ENCODE peak calls at places on chromosomes 4 and X, in six cellular contexts. W, L, C, O, F and E are unnamed samples.
A peak's percentile ranks its signal among the peaks of the same experiment; 100 is the strongest.

GRCh38 chrX:121642415-121642814 is 595.0 kb downstream of the GLUD2 start:
- DNase-seq in C (no peak), O (no peak), W (peak; percentile 29), F (no peak), L (no peak), E (no peak)

GRCh38 chr4:80388284-80388607 is 52.7 kb downstream of the CFAP299 start:
- DNase-seq in O (no peak), L (no peak), F (no peak), C (no peak), W (no peak), E (no peak)

GRCh38 chrX:68684291-68684918 is 36.9 kb downstream of the STARD8 start:
- DNase-seq in L (peak; percentile 29), F (no peak), O (no peak), C (no peak), W (no peak), E (no peak)

GRCh38 chr4:16779028-16779675 is 119.3 kb downstream of the LDB2 start:
- DNase-seq in F (no peak), O (no peak), W (peak; percentile 73), L (no peak), C (no peak), E (no peak)

GRCh38 chr4:113153529-113154101 is 104.2 kb downstream of the ANK2 start:
- DNase-seq in F (no peak), O (no peak), W (no peak), L (no peak), C (no peak), E (no peak)

GRCh38 chr4:149841686-149842085 is 26.0 kb upstream of the IQCM start:
- DNase-seq in F (no peak), L (no peak), O (no peak), C (no peak), W (no peak), E (peak; percentile 12)

GRCh38 chrX:149877636-149878035 is 3.3 kb upstream of the MAGEA8 start:
- DNase-seq in L (no peak), W (peak; percentile 14), O (peak; percentile 25), F (no peak), C (no peak), E (no peak)

GRCh38 chrX:22081475-22082092 is 49.5 kb downstream of the PHEX start:
- DNase-seq in W (peak; percentile 69), L (peak; percentile 67), O (peak; percentile 40), F (peak; percentile 60), C (peak; percentile 50), E (peak; percentile 29)

GRCh38 chr4:147714575-147715401 is 17.1 kb upstream of the ARHGAP10 start:
- DNase-seq in F (no peak), L (no peak), C (no peak), O (peak; percentile 85), W (peak; percentile 83), E (peak; percentile 82)

GRCh38 chrX:68238568-68238967 is 194.7 kb downstream of the OPHN1 start:
- DNase-seq in L (peak; percentile 51), C (peak; percentile 48), W (no peak), F (no peak), O (no peak), E (no peak)

GRCh38 chrX:12967711-12968465 is 7.0 kb upstream of the TMSB4X start:
- DNase-seq in C (no peak), W (no peak), L (no peak), F (no peak), O (no peak), E (no peak)

GRCh38 chr4:11480683-11481082 is 52.0 kb upstream of the HS3ST1 start:
- DNase-seq in W (no peak), L (no peak), C (no peak), F (no peak), O (no peak), E (no peak)

GRCh38 chrX:86714441-86714840 is 566.2 kb downstream of the DACH2 start:
- DNase-seq in L (no peak), W (no peak), F (no peak), C (no peak), O (no peak), E (no peak)

GRCh38 chr4:14582658-14583057 is 419.6 kb upstream of the CPEB2 start:
- DNase-seq in L (no peak), O (no peak), W (no peak), F (no peak), C (no peak), E (no peak)

GRCh38 chrX:47618923-47619485 is 653 bp downstream of the SYN1 start:
- DNase-seq in C (no peak), O (no peak), F (no peak), L (no peak), W (no peak), E (no peak)

GRCh38 chrX:78708171-78708570 is 39.3 kb upstream of the LPAR4 start:
- DNase-seq in L (peak; percentile 16), C (peak; percentile 46), W (peak; percentile 62), O (peak; percentile 33), F (no peak), E (peak; percentile 28)

GRCh38 chr4:137470806-137471205 is 61.5 kb downstream of the PCDH18 start:
- DNase-seq in W (peak; percentile 10), C (no peak), O (no peak), L (no peak), F (no peak), E (no peak)

GRCh38 chr4:168486961-168487820 is 6.9 kb upstream of the DDX60L start:
- DNase-seq in L (no peak), C (no peak), O (peak; percentile 69), W (peak; percentile 78), F (no peak), E (peak; percentile 79)

GRCh38 chrX:119659522-119659921 is 33.4 kb downstream of the SEPTIN6 start:
- DNase-seq in C (no peak), O (no peak), W (no peak), F (no peak), L (no peak), E (no peak)

GRCh38 chr4:46370531-46370930 is 19.4 kb downstream of the GABRA2 start:
- DNase-seq in C (no peak), W (no peak), O (no peak), F (no peak), L (no peak), E (no peak)

GRCh38 chr4:6918345-6918744 is 8.7 kb downstream of the TBC1D14 start:
- DNase-seq in W (no peak), C (no peak), F (no peak), O (no peak), L (no peak), E (no peak)

GRCh38 chr4:3220586-3221494 is 28.1 kb upstream of the MSANTD1 start:
- DNase-seq in O (no peak), W (no peak), C (no peak), F (peak; percentile 11), L (no peak), E (no peak)

GRCh38 chr4:7807351-7807921 is 132.2 kb downstream of the AFAP1 start:
- DNase-seq in C (no peak), O (no peak), W (no peak), L (no peak), F (no peak), E (no peak)

GRCh38 chrX:16993791-16994318 is 47.4 kb downstream of the REPS2 start:
- DNase-seq in C (peak; percentile 31), O (no peak), L (no peak), F (no peak), W (no peak), E (no peak)

DNA sequence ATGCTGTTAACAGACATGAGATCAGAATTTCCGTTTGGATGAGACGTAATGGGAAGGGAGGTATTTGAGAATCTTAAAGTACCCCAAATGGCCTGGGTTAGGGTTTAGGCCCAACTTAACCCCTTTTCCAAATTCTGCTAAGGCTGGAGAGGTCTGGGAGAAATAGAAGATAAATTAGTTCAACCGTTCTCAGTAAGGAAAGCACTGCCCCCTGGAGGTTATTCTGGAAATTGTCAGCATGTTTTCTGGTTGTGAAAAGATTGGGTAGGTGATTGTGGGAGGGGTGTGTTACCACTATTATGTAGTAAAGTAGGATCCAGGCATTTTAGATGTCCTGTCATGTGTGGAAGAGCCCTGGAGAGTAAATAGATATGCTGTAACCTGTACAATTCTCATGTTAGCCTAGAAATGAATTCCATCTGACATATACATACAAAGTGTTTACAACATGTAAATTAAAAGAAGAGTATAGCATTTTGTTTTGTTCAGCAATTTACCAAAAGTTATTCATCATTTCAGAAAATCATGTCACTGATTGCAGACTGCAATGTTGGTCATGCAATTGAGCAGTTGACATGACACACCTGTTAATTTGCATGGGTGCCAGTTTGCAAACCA is 26.8 kb upstream of the GRXCR1 start:
- DNase-seq in C (peak; percentile 56), L (peak; percentile 55), O (peak; percentile 60), W (peak; percentile 59), F (peak; percentile 57), E (peak; percentile 39)
- TF ChIP-seq CTCF in C (peak; percentile 85), L (peak; percentile 69), O (peak; percentile 59), W (peak; percentile 70), F (peak; percentile 77), E (peak; percentile 86)

DNA sequence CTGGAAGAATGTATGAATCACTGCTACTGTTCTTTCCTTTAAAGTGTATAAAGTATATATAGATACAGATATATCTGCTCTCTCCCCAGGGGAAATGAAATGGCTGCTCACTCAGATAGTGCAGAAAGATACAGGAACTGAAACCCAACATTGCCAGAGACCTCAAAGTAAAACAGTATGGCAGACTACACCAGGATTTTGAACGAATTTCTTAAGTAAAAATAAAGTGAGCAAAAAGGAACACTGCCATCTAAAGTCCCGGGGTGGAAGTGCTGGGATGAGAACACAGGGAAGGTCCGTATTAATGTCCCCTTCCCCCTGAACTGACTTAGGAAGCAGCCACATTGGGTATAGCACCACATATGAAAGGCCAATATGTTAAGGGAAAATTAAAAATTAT is 93.4 kb downstream of the TMA16 start:
- DNase-seq in W (no peak), C (no peak), L (peak; percentile 11), O (peak; percentile 22), F (no peak), E (no peak)
- TF ChIP-seq CTCF in W (no peak), C (peak; percentile 58), L (no peak), O (peak; percentile 54), F (no peak), E (peak; percentile 32)

DNA sequence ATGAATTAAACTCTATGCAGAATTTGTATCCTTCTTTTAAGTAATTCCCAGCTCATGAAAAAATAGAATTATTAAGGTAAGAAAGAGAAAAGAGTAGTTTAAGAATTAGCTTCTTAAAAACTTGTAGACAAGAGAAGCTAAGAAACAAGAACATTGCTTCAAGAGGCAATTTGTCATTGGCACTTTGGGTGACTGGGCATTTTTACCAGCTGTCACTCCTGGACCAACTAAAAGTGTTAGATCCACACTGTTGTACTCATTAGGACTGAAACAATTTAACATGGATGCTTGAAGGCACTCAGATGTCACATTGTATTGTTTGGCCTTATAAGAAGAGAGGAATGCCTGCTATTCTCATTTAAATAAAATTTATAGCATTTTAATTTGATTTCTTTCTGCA is 7.4 kb downstream of the COL25A1 start:
- DNase-seq in W (no peak), O (no peak), C (no peak), L (no peak), F (no peak), E (no peak)
- TF ChIP-seq CTCF in W (no peak), O (no peak), C (no peak), L (no peak), F (no peak), E (no peak)

DNA sequence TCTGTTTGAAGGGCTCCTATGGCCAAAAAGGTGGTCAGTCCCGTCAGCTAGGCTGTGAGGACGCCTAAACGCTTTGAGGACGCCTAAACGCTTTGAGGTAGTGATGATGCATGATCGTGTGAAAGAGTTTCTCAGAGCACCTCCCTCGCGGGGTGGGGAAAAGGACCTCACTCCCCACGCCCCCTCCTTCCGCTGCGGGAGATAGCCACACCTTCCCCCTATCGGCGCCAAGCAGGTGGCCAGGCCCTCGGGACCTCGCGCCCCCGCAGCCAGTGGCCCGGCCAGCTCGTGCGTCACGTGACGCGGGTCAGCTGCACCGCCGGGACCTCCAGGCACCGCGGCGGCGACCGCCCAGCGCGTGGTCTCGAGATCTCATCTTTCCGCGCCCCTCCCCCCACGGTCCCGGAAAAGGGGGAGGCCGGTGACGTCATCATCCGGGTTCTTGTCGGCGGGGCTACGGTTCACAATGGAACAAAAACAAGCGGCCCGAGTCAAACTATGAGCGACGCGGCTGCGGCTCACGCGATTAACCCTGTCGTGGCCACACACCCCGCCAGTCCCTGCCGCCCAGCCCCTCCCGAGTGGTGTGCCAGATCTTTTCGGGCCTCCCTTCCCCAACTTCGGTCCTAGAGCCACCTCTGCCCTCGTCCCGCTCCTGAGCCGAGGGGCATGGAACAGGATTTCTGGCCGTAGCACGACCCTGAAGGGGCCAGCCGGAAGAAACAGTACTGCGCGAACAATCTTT is 713 bp upstream of the USP9X start:
- DNase-seq in C (peak; percentile 99), L (peak; percentile 94), O (peak; percentile 96), W (peak; percentile 96), F (peak; percentile 99), E (peak; percentile 91)
- TF ChIP-seq CTCF in C (no peak), L (no peak), O (no peak), W (no peak), F (no peak), E (no peak)